ENCODE peak calls at places on chromosomes 13 and 19, in nine cellular contexts. E is skeletal muscle cell, Z is fibroblast of pulmonary artery, L is psoas muscle, M is HCEC 1CT, G is mesendoderm, J is HTR-8/SVneo, R is brain pericyte, Q is hepatic stellate cell. N is an unnamed sample.

GRCh38 chr13:46961719-46962118 is 64.9 kb upstream of the HTR2A start:
- DNase-seq in G (peak; percentile 15), Z (peak; percentile 76), E (peak; percentile 72), R (peak; percentile 18), Q (peak; percentile 61), J (no peak), M (peak; percentile 77), L (no peak), N (peak; percentile 39)

GRCh38 chr13:31160857-31161582 is 684 bp downstream of the HSPH1 start:
- DNase-seq in R (no peak), Q (peak; percentile 72), L (peak; percentile 57), Z (peak; percentile 79), E (peak; percentile 41), J (no peak), G (peak; percentile 60), M (peak; percentile 64), N (no peak)

GRCh38 chr13:74289861-74290260 is 155.7 kb upstream of the KLF12 start:
- DNase-seq in R (no peak), Q (no peak), J (no peak), L (no peak), E (no peak), M (no peak), Z (no peak), G (no peak), N (no peak)

GRCh38 chr19:1060689-1061088 is 6.3 kb upstream of the ARHGAP45 start:
- DNase-seq in R (no peak), G (no peak), L (no peak), M (no peak), Z (no peak), Q (no peak), E (no peak), J (no peak), N (no peak)

GRCh38 chr19:10113592-10113963 is 2.1 kb downstream of the P2RY11 start:
- DNase-seq in E (no peak), L (no peak), G (peak; percentile 26), Z (no peak), J (no peak), M (no peak), R (no peak), Q (no peak), N (no peak)

GRCh38 chr19:7292950-7293794 is 1.0 kb downstream of the INSR start:
- DNase-seq in Q (no peak), R (no peak), Z (no peak), G (peak; percentile 12), E (no peak), L (peak; percentile 54), M (no peak), J (no peak), N (no peak)

GRCh38 chr13:41955605-41956004 is 5.3 kb downstream of the VWA8 start:
- DNase-seq in L (no peak), J (no peak), M (no peak), Q (no peak), E (no peak), R (no peak), Z (no peak), G (no peak), N (no peak)

GRCh38 chr19:50728084-50728737 is 5.0 kb downstream of the CLEC11A start:
- DNase-seq in M (no peak), Z (peak; percentile 87), G (peak; percentile 97), Q (peak; percentile 59), R (no peak), L (peak; percentile 74), J (no peak), E (peak; percentile 49), N (peak; percentile 15)

GRCh38 chr13:106354961-106355360 is 180.5 kb downstream of the EFNB2 start:
- DNase-seq in M (no peak), J (no peak), E (no peak), R (no peak), G (no peak), Q (no peak), Z (no peak), L (no peak), N (no peak)

GRCh38 chr19:41226053-41226873 is 7.2 kb downstream of the AXL start:
- DNase-seq in G (peak; percentile 76), J (peak; percentile 82), Q (peak; percentile 92), E (peak; percentile 51), R (no peak), Z (peak; percentile 92), L (peak; percentile 83), M (peak; percentile 89), N (no peak)

GRCh38 chr13:46317120-46317519 is 69.9 kb downstream of the RUBCNL start:
- DNase-seq in Z (peak; percentile 59), R (no peak), E (peak; percentile 13), G (peak; percentile 11), L (no peak), J (no peak), M (peak; percentile 16), Q (no peak), N (no peak)

GRCh38 chr13:33610471-33611015 is 207.4 kb upstream of the RFC3 start:
- DNase-seq in L (peak; percentile 73), Q (no peak), M (no peak), R (no peak), G (peak; percentile 83), Z (peak; percentile 13), E (no peak), J (no peak), N (no peak)

GRCh38 chr19:1825909-1826556 is 14.0 kb upstream of the ATP8B3 start:
- DNase-seq in L (peak; percentile 75), E (peak; percentile 15), G (peak; percentile 84), Q (peak; percentile 94), Z (peak; percentile 71), M (peak; percentile 47), J (peak; percentile 82), R (peak; percentile 33), N (peak; percentile 36)